ENCODE peak calls at places on chromosome 1, in nine cellular contexts. Q is NCI-H1105; A is cardiac muscle cell; G is mucosa of descending colon; Z is activated CD4-positive, alpha-beta T cell treated with anti-CD3 and anti-CD28 coated beads, Interleukin-2, amount 50 U/mL, for 4 hours; C is GDM1; L is A673; W is lower leg skin; F is HS-27A. P is an unnamed sample.

GRCh38 chr1:93593868-93594602 is 87.6 kb downstream of the BCAR3 start:
- DNase-seq in Q (no peak), A (no peak), G (no peak), F (no peak), W (peak), Z (no peak), C (no peak), L (no peak), P (no peak)

GRCh38 chr1:63966016-63966415 is 192.2 kb downstream of the ROR1 start:
- DNase-seq in G (peak), Q (no peak), C (no peak), L (no peak), W (no peak), Z (no peak), F (no peak), A (no peak), P (no peak)

GRCh38 chr1:94000531-94001282 is 91.5 kb upstream of the GCLM start:
- DNase-seq in A (no peak), G (no peak), C (no peak), W (no peak), F (no peak), L (no peak), Z (no peak), Q (no peak), P (peak)

GRCh38 chr1:28456078-28456477 is 49.8 kb upstream of the RCC1 start:
- DNase-seq in G (no peak), L (peak), F (no peak), W (no peak), C (peak), Q (no peak), Z (no peak), A (no peak), P (no peak)

GRCh38 chr1:154608522-154609294 is 722 bp upstream of the ADAR start:
- DNase-seq in L (peak), W (peak), G (peak), Q (peak), Z (no peak), F (no peak), A (peak), C (no peak), P (peak)

GRCh38 chr1:205515781-205516253 is 11.3 kb downstream of the CDK18 start:
- DNase-seq in A (no peak), L (peak), Q (no peak), Z (no peak), C (no peak), G (no peak), F (no peak), W (no peak), P (no peak)

GRCh38 chr1:85553416-85553815 is 27.1 kb upstream of the CCN1 start:
- DNase-seq in G (no peak), A (no peak), W (no peak), Z (no peak), Q (no peak), L (no peak), F (no peak), C (no peak), P (no peak)

GRCh38 chr1:157380523-157380922 is 171.8 kb downstream of the FCRL5 start:
- DNase-seq in W (no peak), Z (no peak), C (no peak), F (no peak), G (no peak), A (no peak), Q (no peak), L (no peak), P (no peak)

GRCh38 chr1:212466913-212467650 is 34.4 kb downstream of the NENF start:
- DNase-seq in A (no peak), Q (no peak), G (no peak), Z (no peak), W (no peak), L (no peak), F (no peak), C (no peak), P (no peak)

GRCh38 chr1:205588691-205589445 is 42.9 kb downstream of the ELK4 start:
- DNase-seq in W (peak), F (no peak), G (peak), Q (no peak), Z (no peak), L (peak), A (peak), C (peak), P (peak)

GRCh38 chr1:93442276-93442675 is 5.6 kb upstream of the FNBP1L start:
- DNase-seq in Q (no peak), G (peak), Z (no peak), C (no peak), W (no peak), A (no peak), L (no peak), F (no peak), P (peak)

P was measured in NCI-H82.